ENCODE peak calls at places on chromosomes 5 and 9, in ten cellular contexts. X is Right ventricle myocardium superior; V is H4; K is RPMI7951; E is endothelial cell; U is activated naive CD8-positive, alpha-beta T cell treated with anti-CD3 and anti-CD28 coated beads, Interleukin-2, amount 50 U/mL, for 24 hours; B is frontal cortex; Y is midbrain; Q is stimulated activated CD4-positive, alpha-beta T cell treated with anti-CD3 and anti-CD28 coated beads, Interleukin-1b, Interleukin-23, amount 100 ng/mL, for 1 hour; R is PC-3. D is an unnamed sample.
A peak's percentile ranks its signal among the peaks of the same experiment; 100 is the strongest.

GRCh38 chr5:130279386-130279785 is 375.1 kb downstream of the CHSY3 start:
- DNase-seq in Q (no peak), E (no peak), U (no peak), V (no peak), K (no peak), X (no peak), R (peak; percentile 79), B (no peak), Y (no peak), D (no peak)

GRCh38 chr9:30722065-30722464 is 1662.4 kb upstream of the ACO1 start:
- DNase-seq in Q (no peak), B (no peak), R (no peak), X (no peak), V (no peak), U (no peak), E (no peak), K (no peak), Y (no peak), D (no peak)

GRCh38 chr5:134555223-134555790 is 29.8 kb downstream of the JADE2 start:
- DNase-seq in R (no peak), X (no peak), Q (no peak), K (no peak), E (no peak), V (no peak), B (no peak), U (peak; percentile 32), Y (no peak), D (no peak)

GRCh38 chr5:99815-100214 is 7.8 kb downstream of the PLEKHG4B start:
- DNase-seq in Y (no peak), V (no peak), E (no peak), Q (no peak), X (no peak), U (no peak), R (no peak), K (no peak), B (no peak), D (no peak)

GRCh38 chr9:28378236-28378635 is 805.0 kb upstream of the C9orf72 start:
- DNase-seq in B (no peak), R (no peak), Q (no peak), U (no peak), E (no peak), V (peak; percentile 3), K (no peak), X (no peak), Y (no peak), D (no peak)

GRCh38 chr9:113593682-113594281 is 130.3 kb downstream of the RGS3 start:
- DNase-seq in Y (peak; percentile 91), E (peak; percentile 93), R (peak; percentile 52), X (peak; percentile 96), K (peak; percentile 99), V (peak; percentile 97), U (no peak), B (peak; percentile 69), Q (no peak), D (peak; percentile 73)

GRCh38 chr5:43497311-43498104 is 13.8 kb upstream of the TMEM267 start:
- DNase-seq in X (no peak), K (no peak), Y (no peak), B (no peak), V (no peak), Q (no peak), E (no peak), R (no peak), U (no peak), D (no peak)

GRCh38 chr9:14692536-14692917 is 705 bp downstream of the ZDHHC21 start:
- DNase-seq in Y (peak; percentile 15), U (no peak), X (no peak), R (no peak), E (no peak), V (no peak), B (no peak), K (peak; percentile 2), Q (no peak), D (no peak)

GRCh38 chr9:85729882-85730281 is 11.9 kb downstream of the AGTPBP1 start:
- DNase-seq in V (no peak), X (no peak), Y (no peak), Q (no peak), K (no peak), B (no peak), E (no peak), R (no peak), U (no peak), D (no peak)

GRCh38 chr9:75265525-75265972 is 177.2 kb downstream of the OSTF1 start:
- DNase-seq in U (peak; percentile 52), V (peak; percentile 36), Y (peak; percentile 36), E (peak; percentile 52), X (no peak), R (peak; percentile 56), Q (peak; percentile 12), K (peak; percentile 16), B (peak; percentile 12), D (no peak)

GRCh38 chr9:111720170-111720569 is 58.8 kb downstream of the GNG10 start:
- DNase-seq in Y (no peak), V (no peak), K (no peak), U (no peak), B (no peak), Q (no peak), E (no peak), R (no peak), X (no peak), D (no peak)

GRCh38 chr5:155050384-155051019 is 36.9 kb downstream of the KIF4B start:
- DNase-seq in Y (no peak), X (no peak), R (no peak), U (no peak), V (no peak), Q (no peak), E (no peak), K (peak; percentile 25), B (no peak), D (no peak)

GRCh38 chr9:113164536-113165300 is 13.9 kb downstream of the SLC31A2 start:
- DNase-seq in V (no peak), Q (no peak), B (peak; percentile 47), Y (peak; percentile 64), X (peak; percentile 72), U (no peak), E (no peak), R (no peak), K (no peak), D (no peak)

GRCh38 chr5:142091012-142091411 is 17.6 kb upstream of the NDFIP1 start:
- DNase-seq in K (no peak), X (no peak), Q (no peak), R (no peak), E (no peak), V (no peak), Y (no peak), U (no peak), B (no peak), D (no peak)

GRCh38 chr9:134600836-134601638 is 40.6 kb upstream of the COL5A1 start:
- DNase-seq in B (no peak), X (no peak), E (no peak), Y (no peak), K (no peak), R (no peak), V (no peak), Q (no peak), U (no peak), D (no peak)

GRCh38 chr5:5304361-5305035 is 118.0 kb upstream of the ICE1 start:
- DNase-seq in R (no peak), Q (no peak), V (no peak), E (peak; percentile 23), B (no peak), U (no peak), X (no peak), Y (no peak), K (no peak), D (no peak)

GRCh38 chr5:95845401-95845800 is 22.9 kb upstream of the GLRX start:
- DNase-seq in U (no peak), Q (no peak), Y (no peak), K (no peak), B (no peak), X (no peak), E (no peak), R (no peak), V (no peak), D (no peak)

GRCh38 chr9:87338075-87338989 is 159.3 kb upstream of the DAPK1 start:
- DNase-seq in B (no peak), K (no peak), Y (no peak), V (no peak), E (no peak), U (no peak), R (no peak), X (no peak), Q (no peak), D (no peak)

GRCh38 chr5:143403357-143403606 is 204 bp downstream of the NR3C1 start:
- DNase-seq in R (no peak), K (no peak), X (no peak), U (no peak), Q (no peak), V (no peak), E (no peak), Y (no peak), B (no peak), D (no peak)

GRCh38 chr5:75050415-75050814 is 1.9 kb downstream of the GCNT4 start:
- DNase-seq in K (peak; percentile 36), B (no peak), Q (no peak), Y (no peak), X (peak; percentile 37), R (peak; percentile 16), E (peak; percentile 38), V (peak; percentile 48), U (peak; percentile 37), D (no peak)

GRCh38 chr9:131650254-131650653 is 89.6 kb downstream of the RAPGEF1 start:
- DNase-seq in K (peak; percentile 54), Q (no peak), E (no peak), B (no peak), R (no peak), U (no peak), Y (no peak), V (no peak), X (peak; percentile 76), D (no peak)

GRCh38 chr9:113350338-113350672 is 964 bp downstream of the BSPRY start:
- DNase-seq in U (peak; percentile 39), X (no peak), Q (no peak), Y (no peak), E (no peak), R (no peak), B (no peak), V (no peak), K (no peak), D (no peak)

GRCh38 chr9:20114974-20115373 is 326.1 kb upstream of the SLC24A2 start:
- DNase-seq in K (no peak), Q (no peak), B (no peak), V (no peak), R (no peak), X (no peak), U (no peak), E (no peak), Y (no peak), D (no peak)

GRCh38 chr5:140111043-140111858 is 2.7 kb upstream of the PURA start:
- DNase-seq in B (no peak), K (peak; percentile 68), Q (no peak), U (no peak), R (no peak), E (peak; percentile 6), Y (no peak), X (no peak), V (no peak), D (no peak)

GRCh38 chr5:151155777-151156731 is 1.5 kb downstream of the ANXA6 start:
- DNase-seq in Y (no peak), R (no peak), K (peak; percentile 77), E (peak; percentile 16), X (peak; percentile 54), V (peak; percentile 48), U (no peak), B (no peak), Q (no peak), D (peak; percentile 22)